ENCODE peak calls at places on chromosomes 2 and 18, in ten cellular contexts. N is NCI-H1092 treated with DMSO at 0.1 percent for 48 hours; K is ovary; T is stomach; Q is stromal cell of bone marrow; B is GDM1; Y is stimulated activated CD8-positive, alpha-beta memory T cell treated with anti-CD3 and anti-CD28 coated beads, Interleukin-15, amount 100 ng/mL, for 1 hour; R is heart left ventricle; U is choroid plexus epithelial cell; H is skeletal muscle cell. L is an unnamed sample.

GRCh38 chr2:138223321-138223720 is 259.0 kb downstream of the HNMT start:
- DNase-seq in U (peak; percentile 14), R (no peak), N (no peak), H (no peak), K (no peak), B (no peak), T (no peak), Y (no peak), Q (no peak), L (no peak)

GRCh38 chr18:55152801-55153200 is 193.5 kb upstream of the CCDC68 start:
- DNase-seq in Q (peak; percentile 18), H (no peak), T (no peak), R (no peak), Y (no peak), B (no peak), K (no peak), N (no peak), U (peak; percentile 72), L (no peak)

GRCh38 chr2:237156131-237156856 is 70.6 kb downstream of the COPS8 start:
- DNase-seq in H (peak; percentile 86), Q (peak; percentile 93), B (peak; percentile 5), T (no peak), R (peak; percentile 57), U (peak; percentile 91), N (no peak), Y (no peak), K (peak; percentile 75), L (peak; percentile 83)

GRCh38 chr2:108621689-108622681 is 87.7 kb downstream of the LIMS1 start:
- DNase-seq in T (no peak), Q (no peak), Y (no peak), B (no peak), R (no peak), H (no peak), K (no peak), N (peak; percentile 44), U (no peak), L (no peak)

GRCh38 chr2:165804719-165805118 is 10.7 kb upstream of the GALNT3 start:
- DNase-seq in N (no peak), Y (no peak), Q (no peak), T (no peak), K (no peak), R (no peak), H (no peak), B (no peak), U (no peak), L (no peak)

GRCh38 chr2:235745597-235745996 is 251.8 kb downstream of the AGAP1 start:
- DNase-seq in K (no peak), Q (no peak), T (no peak), N (no peak), Y (no peak), H (no peak), R (no peak), U (no peak), B (no peak), L (no peak)

GRCh38 chr2:1731512-1731962 is 12.8 kb downstream of the PXDN start:
- DNase-seq in Q (no peak), K (peak; percentile 54), U (peak; percentile 81), R (no peak), Y (no peak), N (peak; percentile 51), T (peak; percentile 25), H (no peak), B (no peak), L (no peak)

GRCh38 chr2:159317392-159318088 is 31.0 kb upstream of the WDSUB1 start:
- DNase-seq in T (no peak), R (no peak), K (no peak), U (no peak), Y (no peak), B (no peak), N (no peak), Q (no peak), H (no peak), L (no peak)

GRCh38 chr18:49754866-49755265 is 58.5 kb downstream of the ACAA2 start:
- DNase-seq in Y (no peak), T (no peak), R (no peak), U (peak; percentile 34), B (no peak), K (no peak), Q (no peak), N (no peak), H (no peak), L (no peak)

GRCh38 chr2:65562890-65563289 is 130.5 kb upstream of the SPRED2 start:
- DNase-seq in B (no peak), N (no peak), U (no peak), R (peak; percentile 83), K (no peak), Q (no peak), T (no peak), H (no peak), Y (no peak), L (no peak)

GRCh38 chr2:101984656-101985055 is 7.1 kb upstream of the IL1R2 start:
- DNase-seq in U (no peak), H (no peak), Q (no peak), B (no peak), T (no peak), K (no peak), R (no peak), N (no peak), Y (no peak), L (no peak)

GRCh38 chr2:237625216-237625705 is 2.1 kb upstream of the LRRFIP1 start:
- DNase-seq in B (no peak), K (no peak), U (no peak), Q (no peak), R (peak; percentile 66), Y (no peak), T (no peak), H (no peak), N (no peak), L (peak; percentile 75)

GRCh38 chr2:150630587-150631235 is 143.2 kb upstream of the RND3 start:
- DNase-seq in Y (no peak), H (no peak), U (peak; percentile 66), B (no peak), N (no peak), T (no peak), Q (no peak), R (no peak), K (no peak), L (no peak)

L was measured in aorta.